ENCODE peak calls at places on chromosome 11, in seven cellular contexts. S is GM23248; R is RPMI7951; E is T-helper 1 cell; H is left ventricle myocardium superior; N is CD4-positive, CD25-positive, alpha-beta regulatory T cell; Y is T-helper 2 cell. C is an unnamed sample.

GRCh38 chr11:45754261-45754709 is 50.7 kb upstream of the SLC35C1 start:
- DNase-seq in Y (no peak), R (no peak), S (no peak), E (no peak), N (no peak), H (peak), C (no peak)

GRCh38 chr11:70016666-70017347 is 61.3 kb upstream of the ANO1 start:
- DNase-seq in Y (no peak), R (peak), H (no peak), E (no peak), S (peak), N (no peak), C (peak)

GRCh38 chr11:19345848-19346681 is 105.3 kb upstream of the E2F8 start:
- DNase-seq in S (peak), E (no peak), Y (no peak), N (no peak), R (no peak), H (peak), C (no peak)

GRCh38 chr11:12157241-12157661 is 46.9 kb downstream of the MICAL2 start:
- DNase-seq in R (peak), H (no peak), N (no peak), E (no peak), Y (no peak), S (peak), C (no peak)

GRCh38 chr11:65871811-65872548 is 620 bp downstream of the EFEMP2 start:
- DNase-seq in R (no peak), N (no peak), H (peak), E (no peak), S (peak), Y (no peak), C (no peak)

GRCh38 chr11:33801821-33802413 is 27.6 kb upstream of the FBXO3 start:
- DNase-seq in H (no peak), Y (no peak), N (no peak), E (no peak), S (peak), R (peak), C (no peak)

GRCh38 chr11:85772700-85773099 is 38.2 kb downstream of the SYTL2 start:
- DNase-seq in H (no peak), N (no peak), S (no peak), E (no peak), Y (no peak), R (peak), C (no peak)

GRCh38 chr11:69463181-69463891 is 18.1 kb upstream of the LINC01488 start:
- DNase-seq in N (no peak), S (peak), R (peak), Y (no peak), H (peak), E (no peak), C (no peak)

GRCh38 chr11:120108154-120108784 is 29.6 kb downstream of the TRIM29 start:
- DNase-seq in S (peak), N (peak), H (peak), E (no peak), Y (peak), R (peak), C (peak)

GRCh38 chr11:2298795-2299747 is 2.6 kb downstream of the C11orf21 start:
- DNase-seq in E (no peak), Y (no peak), S (no peak), N (no peak), H (no peak), R (no peak), C (no peak)

GRCh38 chr11:122750047-122750446 is 88.3 kb upstream of the CRTAM start:
- DNase-seq in S (no peak), H (no peak), N (no peak), R (no peak), Y (no peak), E (no peak), C (no peak)

GRCh38 chr11:121321614-121322243 is 29.2 kb downstream of the SC5D start:
- DNase-seq in N (peak), S (peak), E (no peak), R (peak), Y (no peak), H (no peak), C (no peak)